ENCODE peak calls at places on chromosomes 11 and 22, in five cellular contexts. N is ovary, D is IMR-90, K is brain microvascular endothelial cell, W is mesenchymal stem cell. Q is an unnamed sample.

GRCh38 chr11:9615031-9615451 is 41.6 kb downstream of the WEE1 start:
- DNase-seq in N (no peak), D (peak; percentile 13), K (no peak), W (peak; percentile 24), Q (no peak)

GRCh38 chr11:95764267-95764898 is 25.2 kb downstream of the FAM76B start:
- DNase-seq in N (no peak), D (peak; percentile 67), K (no peak), W (peak; percentile 65), Q (no peak)

GRCh38 chr22:41831828-41832552 is 915 bp upstream of the SREBF2 start:
- DNase-seq in N (no peak), D (peak; percentile 24), K (no peak), W (no peak), Q (no peak)

GRCh38 chr11:133619973-133620372 is 87.7 kb upstream of the OPCML start:
- DNase-seq in N (no peak), D (no peak), K (no peak), W (no peak), Q (no peak)

GRCh38 chr11:118610773-118611432 is 3.5 kb downstream of the PHLDB1 start:
- DNase-seq in N (peak; percentile 86), D (peak; percentile 66), K (peak; percentile 61), W (peak; percentile 85), Q (no peak)

GRCh38 chr11:35909866-35910265 is 34.0 kb upstream of the LDLRAD3 start:
- DNase-seq in N (no peak), D (no peak), K (no peak), W (no peak), Q (no peak)

GRCh38 chr11:66421492-66422205 is 814 bp downstream of the NPAS4 start:
- DNase-seq in N (peak; percentile 97), D (peak; percentile 87), K (peak; percentile 67), W (peak; percentile 86), Q (peak; percentile 55)

GRCh38 chr11:85109141-85109540 is 518.0 kb downstream of the DLG2 start:
- DNase-seq in N (no peak), D (no peak), K (no peak), W (no peak), Q (no peak)

GRCh38 chr11:94557391-94557790 is 9.8 kb upstream of the PIWIL4 start:
- DNase-seq in N (no peak), D (peak; percentile 58), K (no peak), W (no peak), Q (no peak)

GRCh38 chr22:39039306-39040126 is 1.1 kb upstream of the APOBEC3F start:
- DNase-seq in N (no peak), D (no peak), K (no peak), W (no peak), Q (no peak)

GRCh38 chr11:31421840-31422239 is 52.2 kb downstream of the DNAJC24 start:
- DNase-seq in N (no peak), D (no peak), K (no peak), W (no peak), Q (no peak)

GRCh38 chr11:776459-777287 is 614 bp downstream of the GATD1 start:
- DNase-seq in N (peak; percentile 52), D (no peak), K (no peak), W (peak; percentile 52), Q (no peak)

GRCh38 chr22:50627452-50627913 is 469 bp downstream of the ARSA start:
- DNase-seq in N (peak; percentile 54), D (no peak), K (no peak), W (peak; percentile 24), Q (no peak)

GRCh38 chr11:118841469-118842222 is 42.0 kb upstream of the CXCR5 start:
- DNase-seq in N (no peak), D (no peak), K (no peak), W (no peak), Q (no peak)

GRCh38 chr11:64644348-64645242 is 53.6 kb downstream of the SLC22A12 start:
- DNase-seq in N (no peak), D (no peak), K (no peak), W (no peak), Q (no peak)

GRCh38 chr22:27880778-27881394 is 38.2 kb downstream of the PITPNB start:
- DNase-seq in N (peak; percentile 40), D (peak; percentile 86), K (peak; percentile 78), W (peak; percentile 83), Q (peak; percentile 43)

GRCh38 chr11:30150425-30150824 is 80.4 kb upstream of the FSHB start:
- DNase-seq in N (no peak), D (no peak), K (no peak), W (no peak), Q (no peak)

GRCh38 chr11:126482586-126483108 is 127.2 kb downstream of the ST3GAL4 start:
- DNase-seq in N (no peak), D (peak; percentile 6), K (no peak), W (no peak), Q (no peak)

GRCh38 chr11:107018274-107018901 is at the start of gene GUCY1A2:
- DNase-seq in N (peak; percentile 21), D (no peak), K (no peak), W (peak; percentile 44), Q (peak; percentile 26)

GRCh38 chr22:36885474-36885873 is 24.7 kb downstream of the NCF4 start:
- DNase-seq in N (no peak), D (no peak), K (no peak), W (no peak), Q (no peak)

DNA sequence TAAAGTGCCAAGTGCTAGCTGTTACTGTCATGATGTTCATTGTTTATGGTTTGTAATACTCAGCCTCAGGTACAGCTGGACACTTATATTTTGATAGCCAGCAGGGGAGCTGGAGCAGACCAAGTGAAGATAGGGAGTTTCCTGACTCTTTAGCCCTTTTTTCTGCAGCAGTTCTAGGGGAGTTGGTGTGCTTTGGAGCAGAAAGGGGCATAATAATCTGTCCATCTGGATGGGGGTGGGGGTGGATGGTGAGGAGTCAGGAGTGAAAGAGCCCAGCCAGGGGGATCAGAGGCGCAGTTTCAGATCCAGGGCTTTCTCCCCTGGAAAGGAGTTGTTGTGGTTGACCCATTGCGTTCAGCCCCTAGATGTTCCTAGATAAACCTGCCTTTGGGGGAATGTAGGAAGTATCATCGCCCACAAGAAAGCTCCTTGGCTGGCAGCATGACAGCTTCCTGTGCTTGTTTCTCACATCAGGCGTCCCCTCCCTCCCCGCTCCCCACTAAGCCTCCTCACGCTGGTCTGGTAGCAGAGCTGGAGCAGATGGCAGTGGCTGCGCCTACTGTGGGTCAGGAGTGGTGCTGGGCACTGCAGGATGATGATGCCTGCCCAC is 41.9 kb downstream of the MED15 start:
- DNase-seq in N (peak; percentile 55), D (no peak), K (no peak), W (no peak), Q (no peak)
- H3K27ac ChIP-seq in N (peak overlapping the region; percentile 91), D (peak overlapping the region; percentile 53), K (peak overlapping the region; percentile 94), W (peak overlapping the region; percentile 98), Q (peak overlapping the region; percentile 94)

DNA sequence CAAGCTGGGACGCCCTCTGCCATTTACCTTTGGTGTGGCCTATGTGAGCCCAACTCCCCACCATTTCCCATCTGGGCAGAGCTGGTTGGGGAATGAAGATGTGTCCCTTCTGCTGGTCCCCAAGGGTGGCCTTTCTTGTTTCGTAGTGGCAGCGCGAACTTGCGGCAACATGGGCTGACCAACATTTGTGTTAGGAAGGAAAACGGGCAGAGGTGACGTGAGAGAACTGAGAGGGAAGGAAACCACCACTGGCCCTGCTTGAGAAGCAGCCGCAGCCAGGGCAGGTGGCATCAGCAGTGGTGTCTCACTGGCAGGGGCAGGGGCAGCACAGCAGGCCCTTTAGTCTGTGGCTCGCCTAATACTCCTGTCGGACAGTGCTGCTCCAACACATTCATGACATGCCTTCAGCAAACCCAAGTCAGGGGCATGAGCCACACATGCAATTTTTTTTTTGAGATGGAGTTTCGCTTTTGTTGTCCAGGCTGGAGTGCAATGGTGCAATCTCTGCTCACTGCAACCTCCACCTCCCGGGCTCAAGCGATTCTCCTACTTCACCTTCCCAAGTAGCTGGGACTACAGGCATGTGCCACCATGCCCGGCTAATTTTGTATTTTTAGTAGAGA is 29.9 kb downstream of the LRRC74B start:
- DNase-seq in N (no peak), D (no peak), K (no peak), W (no peak), Q (no peak)
- H3K27ac ChIP-seq in N (no peak overlapping the region), D (no peak overlapping the region), K (no peak overlapping the region), W (no peak overlapping the region), Q (no peak overlapping the region)

GRCh38 chr11:70551323-70552166 is 153.2 kb downstream of the CTTN start:
- DNase-seq in N (no peak), D (peak; percentile 23), K (no peak), W (no peak), Q (no peak)
- H3K27ac ChIP-seq in N (no peak overlapping the region), D (no peak overlapping the region), K (no peak overlapping the region), W (no peak overlapping the region), Q (no peak overlapping the region)

GRCh38 chr11:72083414-72083813 is 2.8 kb downstream of the LRRC51 start:
- DNase-seq in N (no peak), D (no peak), K (no peak), W (no peak), Q (no peak)

GRCh38 chr11:72080326-72081183 is at the start of the genes LRRC51 and NUMA1:
- DNase-seq in N (peak; percentile 99), D (peak; percentile 100), K (peak; percentile 100), W (peak; percentile 100), Q (peak; percentile 98)

GRCh38 chr11:72079776-72080325 is 491 bp downstream of the NUMA1 start:
- DNase-seq in N (no peak), D (no peak), K (no peak), W (no peak), Q (no peak)

GRCh38 chr11:72081184-72081644 is 564 bp downstream of the LRRC51 start:
- DNase-seq in N (no peak), D (no peak), K (no peak), W (no peak), Q (no peak)

DNA sequence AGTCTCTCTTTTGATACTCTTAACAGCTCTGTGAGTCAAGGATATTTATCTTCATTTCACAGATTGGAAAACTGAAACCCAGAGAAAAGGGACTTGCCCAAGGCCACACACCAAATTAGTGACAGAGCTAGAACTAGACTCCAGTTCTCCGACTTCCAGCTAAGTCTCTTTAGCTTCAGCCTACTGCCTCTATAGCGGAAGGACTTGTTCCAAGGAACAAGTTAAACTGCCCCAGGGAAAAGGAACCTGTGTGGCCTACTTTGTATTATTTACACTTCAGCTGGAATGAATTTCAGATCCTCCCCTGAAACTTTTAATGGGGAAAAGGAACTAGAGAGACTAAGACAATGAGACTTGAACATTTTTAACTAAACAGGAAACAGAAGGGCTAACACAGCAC is 1.2 kb downstream of the LRRC51 start:
- DNase-seq in N (no peak), D (no peak), K (no peak), W (no peak), Q (no peak)
- H3K27ac ChIP-seq in N (no peak overlapping the region), D (no peak overlapping the region), K (no peak overlapping the region), W (no peak overlapping the region), Q (peak overlapping the region; percentile 6)

GRCh38 chr11:14314127-14314526 is 44.9 kb downstream of the RRAS2 start:
- DNase-seq in N (no peak), D (no peak), K (no peak), W (no peak), Q (no peak)
- H3K27ac ChIP-seq in N (no peak overlapping the region), D (no peak overlapping the region), K (no peak overlapping the region), W (no peak overlapping the region), Q (no peak overlapping the region)

GRCh38 chr11:10654211-10655150 is 39.1 kb downstream of the IRAG1 start:
- DNase-seq in N (no peak), D (peak; percentile 67), K (no peak), W (peak; percentile 62), Q (peak; percentile 19)

GRCh38 chr11:10653242-10653641 is 40.3 kb downstream of the IRAG1 start:
- DNase-seq in N (no peak), D (no peak), K (no peak), W (no peak), Q (no peak)

GRCh38 chr11:10650630-10651029 is 42.9 kb downstream of the IRAG1 start:
- DNase-seq in N (no peak), D (no peak), K (no peak), W (no peak), Q (no peak)

GRCh38 chr11:10650166-10650565 is 43.4 kb downstream of the IRAG1 start:
- DNase-seq in N (no peak), D (no peak), K (no peak), W (no peak), Q (no peak)

GRCh38 chr11:10651579-10652361 is 41.8 kb downstream of the IRAG1 start:
- DNase-seq in N (no peak), D (no peak), K (no peak), W (peak; percentile 67), Q (peak; percentile 30)
- H3K27ac ChIP-seq in N (no peak overlapping the region), D (no peak overlapping the region), K (no peak overlapping the region), W (peak overlapping the region; percentile 1), Q (no peak overlapping the region)